ENCODE peak calls at places on chromosomes 13 and 19, in six cellular contexts. P, R, S, D, W and K are unnamed samples.

GRCh38 chr19:50005428-50005827 is 19.7 kb downstream of the VRK3 start:
- DNase-seq in P (no peak), R (no peak), S (no peak), D (no peak), W (no peak), K (no peak)

GRCh38 chr13:92716749-92717148 is 509.9 kb upstream of the GPC6 start:
- DNase-seq in P (no peak), R (no peak), S (no peak), D (no peak), W (no peak), K (no peak)

GRCh38 chr19:5036733-5037681 is 68.1 kb downstream of the KDM4B start:
- DNase-seq in P (no peak), R (no peak), S (no peak), D (peak), W (no peak), K (no peak)

GRCh38 chr19:18282021-18282787 is 782 bp upstream of the JUND start:
- DNase-seq in P (no peak), R (no peak), S (no peak), D (peak), W (no peak), K (peak)

GRCh38 chr19:5406816-5407215 is 48.4 kb upstream of the ZNRF4 start:
- DNase-seq in P (no peak), R (no peak), S (no peak), D (no peak), W (no peak), K (no peak)

GRCh38 chr13:106423530-106423929 is 111.9 kb downstream of the EFNB2 start:
- DNase-seq in P (no peak), R (no peak), S (no peak), D (no peak), W (no peak), K (no peak)

GRCh38 chr13:89925107-89925506 is 1422.4 kb upstream of the MIR17HG start:
- DNase-seq in P (no peak), R (no peak), S (no peak), D (no peak), W (no peak), K (no peak)

GRCh38 chr13:29902632-29903305 is 52.4 kb upstream of the UBL3 start:
- DNase-seq in P (no peak), R (no peak), S (no peak), D (no peak), W (no peak), K (no peak)

GRCh38 chr19:13492128-13492527 is 14.2 kb downstream of the CACNA1A start:
- DNase-seq in P (no peak), R (no peak), S (no peak), D (no peak), W (no peak), K (no peak)

GRCh38 chr13:110308377-110309158 is 1.5 kb downstream of the COL4A2 start:
- DNase-seq in P (no peak), R (no peak), S (no peak), D (no peak), W (no peak), K (peak)

GRCh38 chr13:95243207-95243606 is 58.0 kb downstream of the ABCC4 start:
- DNase-seq in P (no peak), R (no peak), S (no peak), D (no peak), W (no peak), K (no peak)

GRCh38 chr13:101799196-101799595 is 346.7 kb downstream of the ITGBL1 start:
- DNase-seq in P (no peak), R (no peak), S (no peak), D (no peak), W (no peak), K (no peak)

GRCh38 chr13:44620057-44620456 is 43.9 kb upstream of the TSC22D1 start:
- DNase-seq in P (no peak), R (no peak), S (no peak), D (no peak), W (no peak), K (no peak)

GRCh38 chr19:48913114-48913513 is 13.0 kb downstream of the NUCB1 start:
- DNase-seq in P (no peak), R (no peak), S (no peak), D (no peak), W (peak), K (no peak)

GRCh38 chr13:106453101-106453500 is 82.4 kb downstream of the EFNB2 start:
- DNase-seq in P (no peak), R (no peak), S (no peak), D (no peak), W (no peak), K (no peak)

GRCh38 chr19:29715695-29716581 is 877 bp upstream of the C19orf12 start:
- DNase-seq in P (no peak), R (no peak), S (peak), D (no peak), W (no peak), K (peak)

GRCh38 chr19:2478756-2479555 is 3.0 kb downstream of the GADD45B start:
- DNase-seq in P (peak), R (peak), S (peak), D (no peak), W (peak), K (peak)

GRCh38 chr19:2717638-2718541 is 3.3 kb downstream of the DIRAS1 start:
- DNase-seq in P (no peak), R (no peak), S (no peak), D (no peak), W (no peak), K (no peak)

GRCh38 chr13:97262058-97262457 is 39.9 kb downstream of the MBNL2 start:
- DNase-seq in P (no peak), R (no peak), S (no peak), D (no peak), W (peak), K (no peak)

GRCh38 chr13:99124046-99124400 is 76.6 kb upstream of the UBAC2 start:
- DNase-seq in P (no peak), R (no peak), S (no peak), D (no peak), W (no peak), K (no peak)

GRCh38 chr19:4555657-4556561 is 3.6 kb downstream of the SEMA6B start:
- DNase-seq in P (no peak), R (no peak), S (no peak), D (no peak), W (no peak), K (peak)

GRCh38 chr13:46114599-46114998 is 9.8 kb upstream of the CPB2 start:
- DNase-seq in P (no peak), R (no peak), S (no peak), D (no peak), W (no peak), K (no peak)